ENCODE peak calls at places on chromosomes 13 and 19, in nine cellular contexts. One of them, this sample, is unnamed.

GRCh38 chr19:3784607-3785463 is 1.3 kb downstream of the MATK start:
- DNase-seq in HEK293T: no peak
- DNase-seq in activated naive CD8-positive, alpha-beta T cell treated with anti-CD3 and anti-CD28 coated beads, Interleukin-2, amount 50 U/mL, for 24 hours: peak
- DNase-seq in HS-5: peak
- DNase-seq in right cardiac atrium: no peak
- DNase-seq in AG10803: no peak
- DNase-seq in activated CD4-positive, alpha-beta T cell treated with anti-CD3 and anti-CD28 coated beads for 24 hours: no peak
- DNase-seq in glutamatergic neuron: no peak
- DNase-seq in head of caudate nucleus: no peak
- DNase-seq in this sample: no peak

GRCh38 chr13:75635621-75636338 is at the start of gene LMO7:
- DNase-seq in right cardiac atrium: peak
- DNase-seq in HEK293T: peak
- DNase-seq in activated CD4-positive, alpha-beta T cell treated with anti-CD3 and anti-CD28 coated beads for 24 hours: peak
- DNase-seq in HS-5: no peak
- DNase-seq in head of caudate nucleus: no peak
- DNase-seq in activated naive CD8-positive, alpha-beta T cell treated with anti-CD3 and anti-CD28 coated beads, Interleukin-2, amount 50 U/mL, for 24 hours: peak
- DNase-seq in AG10803: peak
- DNase-seq in glutamatergic neuron: peak
- DNase-seq in this sample: peak

GRCh38 chr13:25196971-25197370 is 24.9 kb upstream of the AMER2 start:
- DNase-seq in head of caudate nucleus: no peak
- DNase-seq in glutamatergic neuron: no peak
- DNase-seq in AG10803: no peak
- DNase-seq in activated naive CD8-positive, alpha-beta T cell treated with anti-CD3 and anti-CD28 coated beads, Interleukin-2, amount 50 U/mL, for 24 hours: no peak
- DNase-seq in right cardiac atrium: no peak
- DNase-seq in HEK293T: no peak
- DNase-seq in HS-5: no peak
- DNase-seq in activated CD4-positive, alpha-beta T cell treated with anti-CD3 and anti-CD28 coated beads for 24 hours: no peak
- DNase-seq in this sample: no peak

GRCh38 chr19:53868091-53868891 is 608 bp downstream of the MYADM start:
- DNase-seq in AG10803: peak
- DNase-seq in activated naive CD8-positive, alpha-beta T cell treated with anti-CD3 and anti-CD28 coated beads, Interleukin-2, amount 50 U/mL, for 24 hours: peak
- DNase-seq in glutamatergic neuron: peak
- DNase-seq in activated CD4-positive, alpha-beta T cell treated with anti-CD3 and anti-CD28 coated beads for 24 hours: no peak
- DNase-seq in right cardiac atrium: peak
- DNase-seq in HS-5: no peak
- DNase-seq in head of caudate nucleus: no peak
- DNase-seq in HEK293T: no peak
- DNase-seq in this sample: peak

GRCh38 chr19:2523630-2524311 is 47.8 kb downstream of the GADD45B start:
- DNase-seq in activated CD4-positive, alpha-beta T cell treated with anti-CD3 and anti-CD28 coated beads for 24 hours: no peak
- DNase-seq in head of caudate nucleus: no peak
- DNase-seq in right cardiac atrium: no peak
- DNase-seq in AG10803: peak
- DNase-seq in glutamatergic neuron: no peak
- DNase-seq in HS-5: no peak
- DNase-seq in HEK293T: peak
- DNase-seq in activated naive CD8-positive, alpha-beta T cell treated with anti-CD3 and anti-CD28 coated beads, Interleukin-2, amount 50 U/mL, for 24 hours: no peak
- DNase-seq in this sample: no peak

GRCh38 chr19:46654621-46655152 is 6.3 kb downstream of the DACT3 start:
- DNase-seq in head of caudate nucleus: peak
- DNase-seq in HEK293T: no peak
- DNase-seq in activated CD4-positive, alpha-beta T cell treated with anti-CD3 and anti-CD28 coated beads for 24 hours: no peak
- DNase-seq in glutamatergic neuron: no peak
- DNase-seq in activated naive CD8-positive, alpha-beta T cell treated with anti-CD3 and anti-CD28 coated beads, Interleukin-2, amount 50 U/mL, for 24 hours: no peak
- DNase-seq in HS-5: no peak
- DNase-seq in AG10803: no peak
- DNase-seq in right cardiac atrium: peak
- DNase-seq in this sample: no peak

GRCh38 chr13:57624565-57625435 is 6.7 kb upstream of the PCDH17 start:
- DNase-seq in head of caudate nucleus: peak
- DNase-seq in activated CD4-positive, alpha-beta T cell treated with anti-CD3 and anti-CD28 coated beads for 24 hours: no peak
- DNase-seq in AG10803: peak
- DNase-seq in HS-5: no peak
- DNase-seq in right cardiac atrium: no peak
- DNase-seq in activated naive CD8-positive, alpha-beta T cell treated with anti-CD3 and anti-CD28 coated beads, Interleukin-2, amount 50 U/mL, for 24 hours: peak
- DNase-seq in glutamatergic neuron: peak
- DNase-seq in HEK293T: peak
- DNase-seq in this sample: no peak

GRCh38 chr19:19417618-19418270 is 12.3 kb downstream of the GATAD2A start:
- DNase-seq in AG10803: no peak
- DNase-seq in head of caudate nucleus: no peak
- DNase-seq in HS-5: no peak
- DNase-seq in glutamatergic neuron: no peak
- DNase-seq in HEK293T: no peak
- DNase-seq in activated naive CD8-positive, alpha-beta T cell treated with anti-CD3 and anti-CD28 coated beads, Interleukin-2, amount 50 U/mL, for 24 hours: no peak
- DNase-seq in activated CD4-positive, alpha-beta T cell treated with anti-CD3 and anti-CD28 coated beads for 24 hours: no peak
- DNase-seq in right cardiac atrium: no peak
- DNase-seq in this sample: no peak

GRCh38 chr19:17762505-17763229 is 11.4 kb downstream of the FCHO1 start:
- DNase-seq in activated naive CD8-positive, alpha-beta T cell treated with anti-CD3 and anti-CD28 coated beads, Interleukin-2, amount 50 U/mL, for 24 hours: no peak
- DNase-seq in head of caudate nucleus: peak
- DNase-seq in right cardiac atrium: peak
- DNase-seq in activated CD4-positive, alpha-beta T cell treated with anti-CD3 and anti-CD28 coated beads for 24 hours: no peak
- DNase-seq in HEK293T: peak
- DNase-seq in AG10803: peak
- DNase-seq in glutamatergic neuron: peak
- DNase-seq in HS-5: no peak
- DNase-seq in this sample: no peak

GRCh38 chr19:37763488-37763887 is 15.9 kb downstream of the ZNF573 start:
- DNase-seq in HEK293T: no peak
- DNase-seq in AG10803: peak
- DNase-seq in activated CD4-positive, alpha-beta T cell treated with anti-CD3 and anti-CD28 coated beads for 24 hours: no peak
- DNase-seq in HS-5: no peak
- DNase-seq in head of caudate nucleus: no peak
- DNase-seq in glutamatergic neuron: no peak
- DNase-seq in right cardiac atrium: no peak
- DNase-seq in activated naive CD8-positive, alpha-beta T cell treated with anti-CD3 and anti-CD28 coated beads, Interleukin-2, amount 50 U/mL, for 24 hours: no peak
- DNase-seq in this sample: no peak

GRCh38 chr13:97743946-97744345 is 209.5 kb upstream of the IPO5 start:
- DNase-seq in glutamatergic neuron: no peak
- DNase-seq in HEK293T: no peak
- DNase-seq in head of caudate nucleus: no peak
- DNase-seq in right cardiac atrium: no peak
- DNase-seq in HS-5: no peak
- DNase-seq in activated naive CD8-positive, alpha-beta T cell treated with anti-CD3 and anti-CD28 coated beads, Interleukin-2, amount 50 U/mL, for 24 hours: no peak
- DNase-seq in activated CD4-positive, alpha-beta T cell treated with anti-CD3 and anti-CD28 coated beads for 24 hours: no peak
- DNase-seq in AG10803: peak
- DNase-seq in this sample: no peak

GRCh38 chr19:10654610-10655456 is 687 bp downstream of the ILF3 start:
- DNase-seq in HS-5: no peak
- DNase-seq in activated naive CD8-positive, alpha-beta T cell treated with anti-CD3 and anti-CD28 coated beads, Interleukin-2, amount 50 U/mL, for 24 hours: peak
- DNase-seq in glutamatergic neuron: peak
- DNase-seq in right cardiac atrium: peak
- DNase-seq in activated CD4-positive, alpha-beta T cell treated with anti-CD3 and anti-CD28 coated beads for 24 hours: peak
- DNase-seq in HEK293T: peak
- DNase-seq in AG10803: peak
- DNase-seq in head of caudate nucleus: no peak
- DNase-seq in this sample: peak

GRCh38 chr13:53545340-53545941 is 516.8 kb downstream of the OLFM4 start:
- DNase-seq in HEK293T: no peak
- DNase-seq in activated naive CD8-positive, alpha-beta T cell treated with anti-CD3 and anti-CD28 coated beads, Interleukin-2, amount 50 U/mL, for 24 hours: no peak
- DNase-seq in HS-5: no peak
- DNase-seq in AG10803: no peak
- DNase-seq in head of caudate nucleus: no peak
- DNase-seq in activated CD4-positive, alpha-beta T cell treated with anti-CD3 and anti-CD28 coated beads for 24 hours: no peak
- DNase-seq in glutamatergic neuron: no peak
- DNase-seq in right cardiac atrium: no peak
- DNase-seq in this sample: no peak

GRCh38 chr19:40190891-40191835 is at the start of gene MAP3K10:
- DNase-seq in right cardiac atrium: peak
- DNase-seq in head of caudate nucleus: peak
- DNase-seq in glutamatergic neuron: peak
- DNase-seq in AG10803: peak
- DNase-seq in HEK293T: peak
- DNase-seq in activated CD4-positive, alpha-beta T cell treated with anti-CD3 and anti-CD28 coated beads for 24 hours: peak
- DNase-seq in activated naive CD8-positive, alpha-beta T cell treated with anti-CD3 and anti-CD28 coated beads, Interleukin-2, amount 50 U/mL, for 24 hours: peak
- DNase-seq in HS-5: no peak
- DNase-seq in this sample: peak

GRCh38 chr13:40272776-40273139 is 393.7 kb downstream of the FOXO1 start:
- DNase-seq in AG10803: no peak
- DNase-seq in HS-5: peak
- DNase-seq in head of caudate nucleus: no peak
- DNase-seq in activated CD4-positive, alpha-beta T cell treated with anti-CD3 and anti-CD28 coated beads for 24 hours: no peak
- DNase-seq in activated naive CD8-positive, alpha-beta T cell treated with anti-CD3 and anti-CD28 coated beads, Interleukin-2, amount 50 U/mL, for 24 hours: no peak
- DNase-seq in right cardiac atrium: no peak
- DNase-seq in HEK293T: no peak
- DNase-seq in glutamatergic neuron: no peak
- DNase-seq in this sample: no peak

This sample was measured in Right ventricle myocardium inferior.